ENCODE peak calls at places on chromosome 6, in nine cellular contexts. One of them, this sample, is unnamed.

GRCh38 chr6:38221236-38221635 is 401.7 kb downstream of the ZFAND3 start:
- DNase-seq in psoas muscle: no peak
- DNase-seq in H7: no peak
- DNase-seq in cardiac fibroblast: no peak
- DNase-seq in SK-N-SH: no peak
- DNase-seq in fibroblast of pulmonary artery: no peak
- DNase-seq in AG10803: no peak
- DNase-seq in foreskin fibroblast: no peak
- DNase-seq in AG04449: no peak
- DNase-seq in this sample: no peak

GRCh38 chr6:135012764-135013163 is 41.9 kb downstream of the HBS1L start:
- DNase-seq in H7: no peak
- DNase-seq in cardiac fibroblast: peak
- DNase-seq in AG04449: peak
- DNase-seq in fibroblast of pulmonary artery: peak
- DNase-seq in psoas muscle: no peak
- DNase-seq in AG10803: peak
- DNase-seq in SK-N-SH: no peak
- DNase-seq in foreskin fibroblast: peak
- DNase-seq in this sample: no peak

GRCh38 chr6:146851837-146852236 is 253.1 kb downstream of the ADGB start:
- DNase-seq in H7: no peak
- DNase-seq in cardiac fibroblast: peak
- DNase-seq in SK-N-SH: no peak
- DNase-seq in AG04449: peak
- DNase-seq in psoas muscle: no peak
- DNase-seq in foreskin fibroblast: peak
- DNase-seq in AG10803: peak
- DNase-seq in fibroblast of pulmonary artery: peak
- DNase-seq in this sample: no peak

GRCh38 chr6:132768051-132768517 is 10.4 kb upstream of the VNN2 start:
- DNase-seq in SK-N-SH: peak
- DNase-seq in cardiac fibroblast: peak
- DNase-seq in foreskin fibroblast: no peak
- DNase-seq in AG10803: no peak
- DNase-seq in psoas muscle: no peak
- DNase-seq in AG04449: no peak
- DNase-seq in H7: peak
- DNase-seq in fibroblast of pulmonary artery: peak
- DNase-seq in this sample: peak

GRCh38 chr6:113879186-113880096 is 22.3 kb downstream of the MARCKS start:
- DNase-seq in AG04449: no peak
- DNase-seq in fibroblast of pulmonary artery: peak
- DNase-seq in AG10803: peak
- DNase-seq in SK-N-SH: peak
- DNase-seq in H7: peak
- DNase-seq in psoas muscle: no peak
- DNase-seq in cardiac fibroblast: peak
- DNase-seq in foreskin fibroblast: peak
- DNase-seq in this sample: no peak

GRCh38 chr6:47737406-47737805 is 39.0 kb downstream of the ADGRF4 start:
- DNase-seq in psoas muscle: no peak
- DNase-seq in SK-N-SH: no peak
- DNase-seq in AG04449: no peak
- DNase-seq in fibroblast of pulmonary artery: no peak
- DNase-seq in foreskin fibroblast: no peak
- DNase-seq in AG10803: no peak
- DNase-seq in H7: no peak
- DNase-seq in cardiac fibroblast: peak
- DNase-seq in this sample: no peak

GRCh38 chr6:25354078-25354940 is 75.1 kb downstream of the CARMIL1 start:
- DNase-seq in AG10803: peak
- DNase-seq in fibroblast of pulmonary artery: peak
- DNase-seq in cardiac fibroblast: peak
- DNase-seq in SK-N-SH: no peak
- DNase-seq in AG04449: no peak
- DNase-seq in psoas muscle: no peak
- DNase-seq in foreskin fibroblast: no peak
- DNase-seq in H7: no peak
- DNase-seq in this sample: no peak

GRCh38 chr6:148144917-148145521 is 197.6 kb upstream of the SASH1 start:
- DNase-seq in SK-N-SH: peak
- DNase-seq in foreskin fibroblast: peak
- DNase-seq in cardiac fibroblast: peak
- DNase-seq in fibroblast of pulmonary artery: peak
- DNase-seq in psoas muscle: peak
- DNase-seq in AG10803: peak
- DNase-seq in AG04449: peak
- DNase-seq in H7: peak
- DNase-seq in this sample: peak

GRCh38 chr6:9933674-9934073 is 481.2 kb downstream of the TFAP2A start:
- DNase-seq in AG04449: no peak
- DNase-seq in psoas muscle: no peak
- DNase-seq in SK-N-SH: no peak
- DNase-seq in H7: no peak
- DNase-seq in AG10803: peak
- DNase-seq in foreskin fibroblast: no peak
- DNase-seq in fibroblast of pulmonary artery: peak
- DNase-seq in cardiac fibroblast: no peak
- DNase-seq in this sample: no peak

GRCh38 chr6:42226251-42227143 is 8.8 kb upstream of the MRPS10 start:
- DNase-seq in psoas muscle: no peak
- DNase-seq in AG04449: no peak
- DNase-seq in H7: no peak
- DNase-seq in AG10803: peak
- DNase-seq in SK-N-SH: no peak
- DNase-seq in cardiac fibroblast: peak
- DNase-seq in fibroblast of pulmonary artery: peak
- DNase-seq in foreskin fibroblast: peak
- DNase-seq in this sample: no peak

GRCh38 chr6:110552076-110552475 is 75.7 kb upstream of the SLC22A16 start:
- DNase-seq in psoas muscle: no peak
- DNase-seq in fibroblast of pulmonary artery: no peak
- DNase-seq in SK-N-SH: no peak
- DNase-seq in H7: no peak
- DNase-seq in AG10803: no peak
- DNase-seq in foreskin fibroblast: no peak
- DNase-seq in cardiac fibroblast: no peak
- DNase-seq in AG04449: no peak
- DNase-seq in this sample: no peak
- H3K4me3 ChIP-seq in psoas muscle: no peak
- H3K4me3 ChIP-seq in fibroblast of pulmonary artery: no peak
- H3K4me3 ChIP-seq in SK-N-SH: no peak
- H3K4me3 ChIP-seq in H7: no peak
- H3K4me3 ChIP-seq in AG10803: no peak
- H3K4me3 ChIP-seq in foreskin fibroblast: no peak
- H3K4me3 ChIP-seq in cardiac fibroblast: no peak
- H3K4me3 ChIP-seq in AG04449: no peak
- H3K4me3 ChIP-seq in this sample: no peak

GRCh38 chr6:52985228-52985627 is 9.9 kb downstream of the GSTA4 start:
- DNase-seq in fibroblast of pulmonary artery: no peak
- DNase-seq in psoas muscle: no peak
- DNase-seq in H7: no peak
- DNase-seq in SK-N-SH: no peak
- DNase-seq in foreskin fibroblast: no peak
- DNase-seq in AG10803: no peak
- DNase-seq in AG04449: no peak
- DNase-seq in cardiac fibroblast: no peak
- DNase-seq in this sample: no peak

GRCh38 chr6:52982680-52983079 is 12.4 kb downstream of the GSTA4 start:
- DNase-seq in SK-N-SH: no peak
- DNase-seq in fibroblast of pulmonary artery: no peak
- DNase-seq in AG10803: no peak
- DNase-seq in psoas muscle: no peak
- DNase-seq in foreskin fibroblast: no peak
- DNase-seq in cardiac fibroblast: no peak
- DNase-seq in AG04449: no peak
- DNase-seq in H7: no peak
- DNase-seq in this sample: no peak

GRCh38 chr6:52983159-52983848 is 11.8 kb downstream of the GSTA4 start:
- DNase-seq in H7: no peak
- DNase-seq in AG10803: no peak
- DNase-seq in fibroblast of pulmonary artery: no peak
- DNase-seq in SK-N-SH: no peak
- DNase-seq in foreskin fibroblast: no peak
- DNase-seq in cardiac fibroblast: no peak
- DNase-seq in psoas muscle: no peak
- DNase-seq in AG04449: no peak
- DNase-seq in this sample: no peak

GRCh38 chr6:52981215-52981910 is 13.7 kb downstream of the GSTA4 start:
- DNase-seq in cardiac fibroblast: no peak
- DNase-seq in H7: no peak
- DNase-seq in psoas muscle: no peak
- DNase-seq in AG04449: no peak
- DNase-seq in AG10803: no peak
- DNase-seq in SK-N-SH: no peak
- DNase-seq in foreskin fibroblast: no peak
- DNase-seq in fibroblast of pulmonary artery: no peak
- DNase-seq in this sample: no peak

GRCh38 chr6:52984247-52984646 is 10.8 kb downstream of the GSTA4 start:
- DNase-seq in cardiac fibroblast: no peak
- DNase-seq in SK-N-SH: no peak
- DNase-seq in fibroblast of pulmonary artery: no peak
- DNase-seq in AG10803: peak
- DNase-seq in H7: no peak
- DNase-seq in AG04449: no peak
- DNase-seq in psoas muscle: no peak
- DNase-seq in foreskin fibroblast: no peak
- DNase-seq in this sample: no peak
- H3K4me3 ChIP-seq in cardiac fibroblast: no peak
- H3K4me3 ChIP-seq in SK-N-SH: no peak
- H3K4me3 ChIP-seq in fibroblast of pulmonary artery: no peak
- H3K4me3 ChIP-seq in AG10803: no peak
- H3K4me3 ChIP-seq in H7: no peak
- H3K4me3 ChIP-seq in AG04449: no peak
- H3K4me3 ChIP-seq in psoas muscle: no peak
- H3K4me3 ChIP-seq in foreskin fibroblast: no peak
- H3K4me3 ChIP-seq in this sample: no peak

GRCh38 chr6:154276810-154277577 is 79.6 kb downstream of the IPCEF1 start:
- DNase-seq in AG04449: no peak
- DNase-seq in SK-N-SH: peak
- DNase-seq in cardiac fibroblast: peak
- DNase-seq in AG10803: peak
- DNase-seq in psoas muscle: no peak
- DNase-seq in foreskin fibroblast: no peak
- DNase-seq in fibroblast of pulmonary artery: peak
- DNase-seq in H7: peak
- DNase-seq in this sample: no peak

GRCh38 chr6:154274175-154274574 is 82.4 kb downstream of the IPCEF1 start:
- DNase-seq in fibroblast of pulmonary artery: no peak
- DNase-seq in AG04449: no peak
- DNase-seq in psoas muscle: no peak
- DNase-seq in H7: no peak
- DNase-seq in cardiac fibroblast: no peak
- DNase-seq in AG10803: no peak
- DNase-seq in foreskin fibroblast: no peak
- DNase-seq in SK-N-SH: no peak
- DNase-seq in this sample: no peak

DNA sequence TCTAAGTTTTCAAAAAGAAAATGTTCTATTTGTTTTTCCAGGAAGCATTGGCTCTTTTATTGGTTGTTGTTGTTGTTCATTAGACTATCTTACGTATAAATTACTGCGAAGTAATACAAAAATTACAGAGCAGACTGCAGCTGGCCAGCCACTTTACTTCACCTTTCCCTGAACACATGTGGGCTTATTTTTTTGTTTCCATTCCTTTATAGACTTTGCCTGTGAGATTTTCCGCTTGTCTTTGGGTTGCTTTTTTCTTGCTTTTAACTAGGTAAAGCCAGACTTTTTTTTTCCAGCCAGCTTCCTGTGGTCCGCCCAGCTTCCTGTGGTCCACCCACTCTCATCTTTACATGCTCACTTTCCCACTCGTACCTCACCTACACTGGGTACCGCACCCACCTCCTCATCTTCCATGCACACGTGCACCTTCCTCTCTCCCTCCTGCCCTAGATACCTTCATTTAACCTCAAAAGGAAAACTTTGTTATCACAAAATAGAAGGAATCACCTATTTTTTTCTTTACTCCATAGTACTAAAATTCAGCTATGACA is 79.0 kb downstream of the IPCEF1 start:
- DNase-seq in fibroblast of pulmonary artery: no peak
- DNase-seq in AG04449: no peak
- DNase-seq in psoas muscle: no peak
- DNase-seq in AG10803: no peak
- DNase-seq in foreskin fibroblast: no peak
- DNase-seq in SK-N-SH: no peak
- DNase-seq in cardiac fibroblast: no peak
- DNase-seq in H7: no peak
- DNase-seq in this sample: no peak
- H3K4me3 ChIP-seq in fibroblast of pulmonary artery: no peak
- H3K4me3 ChIP-seq in AG04449: no peak
- H3K4me3 ChIP-seq in psoas muscle: no peak
- H3K4me3 ChIP-seq in AG10803: no peak
- H3K4me3 ChIP-seq in foreskin fibroblast: no peak
- H3K4me3 ChIP-seq in SK-N-SH: no peak
- H3K4me3 ChIP-seq in cardiac fibroblast: no peak
- H3K4me3 ChIP-seq in H7: no peak
- H3K4me3 ChIP-seq in this sample: no peak

GRCh38 chr6:32215617-32216016 is 8.2 kb downstream of the NOTCH4 start:
- DNase-seq in AG10803: no peak
- DNase-seq in AG04449: no peak
- DNase-seq in fibroblast of pulmonary artery: no peak
- DNase-seq in foreskin fibroblast: no peak
- DNase-seq in SK-N-SH: no peak
- DNase-seq in cardiac fibroblast: no peak
- DNase-seq in H7: no peak
- DNase-seq in psoas muscle: no peak
- DNase-seq in this sample: no peak
- H3K4me3 ChIP-seq in AG10803: no peak
- H3K4me3 ChIP-seq in AG04449: no peak
- H3K4me3 ChIP-seq in fibroblast of pulmonary artery: no peak
- H3K4me3 ChIP-seq in foreskin fibroblast: no peak
- H3K4me3 ChIP-seq in SK-N-SH: no peak
- H3K4me3 ChIP-seq in cardiac fibroblast: no peak
- H3K4me3 ChIP-seq in H7: no peak
- H3K4me3 ChIP-seq in psoas muscle: no peak
- H3K4me3 ChIP-seq in this sample: no peak

This sample was measured in iPS DF 6.9.